ENCODE peak calls at places on chromosome 9, in six cellular contexts. J is fibroblast of lung; A is right lobe of liver; V is effector memory CD4-positive, alpha-beta T cell; X is MM.1S; B is lower lobe of right lung. U is an unnamed sample. For H3K4me1, the result is how much of the 10 kb centered on the place peaks cover.

GRCh38 chr9:83066771-83067170 is 3.8 kb upstream of the RASEF start:
- DNase-seq in J (peak), A (no peak), V (no peak), X (no peak), B (no peak), U (no peak)

GRCh38 chr9:134375011-134375390 is 48.7 kb downstream of the RXRA start:
- DNase-seq in J (peak), A (peak), V (no peak), X (no peak), B (peak), U (no peak)

GRCh38 chr9:76926324-76926731 is 20.4 kb upstream of the PRUNE2 start:
- DNase-seq in J (peak), A (no peak), V (no peak), X (no peak), B (no peak), U (peak)

GRCh38 chr9:86983260-86984255 is 36.3 kb upstream of the GAS1 start:
- DNase-seq in J (peak), A (no peak), V (no peak), X (no peak), B (no peak), U (peak)

GRCh38 chr9:132669329-132669635 is 501 bp downstream of the DDX31 start:
- DNase-seq in J (no peak), A (no peak), V (no peak), X (no peak), B (no peak), U (no peak)

GRCh38 chr9:116193636-116194035 is 40.0 kb downstream of the PAPPA start:
- DNase-seq in J (peak), A (no peak), V (no peak), X (no peak), B (no peak), U (no peak)

GRCh38 chr9:133881671-133882381 is 110.3 kb downstream of the VAV2 start:
- DNase-seq in J (peak), A (peak), V (no peak), X (no peak), B (no peak), U (no peak)

GRCh38 chr9:98215821-98216220 is 23.4 kb upstream of the CORO2A start:
- DNase-seq in J (no peak), A (no peak), V (no peak), X (no peak), B (no peak), U (no peak)

GRCh38 chr9:134730761-134731496 is 89.3 kb downstream of the COL5A1 start:
- DNase-seq in J (no peak), A (no peak), V (no peak), X (no peak), B (no peak), U (no peak)

GRCh38 chr9:4424891-4425290 is 65.4 kb upstream of the SLC1A1 start:
- DNase-seq in J (no peak), A (no peak), V (no peak), X (no peak), B (no peak), U (no peak)

GRCh38 chr9:136336881-136337280 is 9.5 kb downstream of the GPSM1 start:
- DNase-seq in J (no peak), A (no peak), V (no peak), X (no peak), B (no peak), U (no peak)

GRCh38 chr9:134968823-134969090 is 51.0 kb upstream of the FCN1 start:
- DNase-seq in J (no peak), A (no peak), V (no peak), X (no peak), B (no peak), U (no peak)

GRCh38 chr9:119771336-119771735 is 402.1 kb upstream of the BRINP1 start:
- DNase-seq in J (no peak), A (no peak), V (no peak), X (no peak), B (no peak), U (no peak)

GRCh38 chr9:97528529-97529230 is 27.2 kb downstream of the TMOD1 start:
- DNase-seq in J (no peak), A (no peak), V (no peak), X (no peak), B (peak), U (no peak)

GRCh38 chr9:27701029-27701428 is 127.7 kb upstream of the C9orf72 start:
- DNase-seq in J (no peak), A (no peak), V (no peak), X (no peak), B (no peak), U (no peak)

GRCh38 chr9:134058716-134059115 is 9.1 kb downstream of the BRD3 start:
- DNase-seq in J (peak), A (no peak), V (no peak), X (no peak), B (no peak), U (peak)

GRCh38 chr9:17783227-17783626 is 204.4 kb downstream of the SH3GL2 start:
- DNase-seq in J (no peak), A (no peak), V (no peak), X (no peak), B (no peak), U (no peak)

GRCh38 chr9:116232425-116233159 is 79.0 kb downstream of the PAPPA start:
- DNase-seq in J (peak), A (no peak), V (no peak), X (no peak), B (no peak), U (no peak)

GRCh38 chr9:135914921-135915320 is 7.6 kb upstream of the CAMSAP1 start:
- DNase-seq in J (peak), A (no peak), V (no peak), X (no peak), B (no peak), U (no peak)

GRCh38 chr9:84490206-84490605 is 149.6 kb upstream of the SLC28A3 start:
- DNase-seq in J (no peak), A (no peak), V (no peak), X (no peak), B (no peak), U (no peak)

GRCh38 chr9:71655141-71655540 is 113.2 kb downstream of the CEMIP2 start:
- DNase-seq in J (no peak), A (no peak), V (no peak), X (no peak), B (no peak), U (no peak)

GRCh38 chr9:100689635-100690034 is 111.8 kb downstream of the CAVIN4 start:
- DNase-seq in J (no peak), A (no peak), V (no peak), X (peak), B (no peak), U (no peak)

GRCh38 chr9:113531919-113532808 is 68.6 kb downstream of the RGS3 start:
- DNase-seq in J (no peak), A (no peak), V (no peak), X (no peak), B (no peak), U (no peak)

GRCh38 chr9:120563044-120563443 is 16.9 kb downstream of the CDK5RAP2 start:
- DNase-seq in J (no peak), A (peak), V (no peak), X (no peak), B (no peak), U (no peak)

GRCh38 chr9:115981011-115981410 is 172.6 kb upstream of the PAPPA start:
- DNase-seq in J (no peak), A (no peak), V (no peak), X (no peak), B (no peak), U (no peak)

GRCh38 chr9:112012026-112012902 is 115.7 kb downstream of the UGCG start:
- DNase-seq in J (peak), A (peak), V (no peak), X (peak), B (peak), U (no peak)

GRCh38 chr9:88814521-88815101 is 176.7 kb upstream of the S1PR3 start:
- DNase-seq in J (peak), A (no peak), V (no peak), X (no peak), B (no peak), U (peak)

GRCh38 chr9:120397453-120397852 is 182.5 kb downstream of the CDK5RAP2 start:
- DNase-seq in J (no peak), A (no peak), V (no peak), X (no peak), B (no peak), U (no peak)

GRCh38 chr9:70177121-70177520 is 81.7 kb upstream of the SMC5 start:
- DNase-seq in J (no peak), A (no peak), V (no peak), X (no peak), B (no peak), U (no peak)

GRCh38 chr9:27856748-27857147 is 283.5 kb upstream of the C9orf72 start:
- DNase-seq in J (no peak), A (no peak), V (no peak), X (no peak), B (no peak), U (no peak)

GRCh38 chr9:72169185-72169584 is 19.9 kb downstream of the GDA start:
- DNase-seq in J (no peak), A (no peak), V (no peak), X (peak), B (no peak), U (no peak)

GRCh38 chr9:32706004-32706749 is 70.7 kb upstream of the TAF1L start:
- DNase-seq in J (peak), A (no peak), V (no peak), X (no peak), B (no peak), U (no peak)

GRCh38 chr9:32672478-32672877 is 37.0 kb upstream of the TAF1L start:
- DNase-seq in J (peak), A (no peak), V (no peak), X (no peak), B (no peak), U (no peak)

GRCh38 chr9:135662758-135663450 is at the start of gene LCN9:
- DNase-seq in J (peak), A (no peak), V (no peak), X (no peak), B (no peak), U (no peak)

GRCh38 chr9:89422151-89422918 is 75.6 kb downstream of the SEMA4D start:
- DNase-seq in J (peak), A (no peak), V (peak), X (no peak), B (peak), U (no peak)

GRCh38 chr9:125145425-125145824 is 2.1 kb upstream of the SCAI start:
- DNase-seq in J (no peak), A (no peak), V (no peak), X (no peak), B (no peak), U (no peak)

GRCh38 chr9:8365466-8366160 is 566.0 kb upstream of the DMAC1 start:
- DNase-seq in J (peak), A (no peak), V (no peak), X (no peak), B (no peak), U (no peak)

GRCh38 chr9:129671065-129671464 is 5.6 kb downstream of the PRRX2 start:
- DNase-seq in J (no peak), A (no peak), V (no peak), X (no peak), B (no peak), U (no peak)

GRCh38 chr9:129669946-129670345 is 4.5 kb downstream of the PRRX2 start:
- DNase-seq in J (no peak), A (no peak), V (no peak), X (no peak), B (no peak), U (no peak)

GRCh38 chr9:129667378-129667777 is 1.9 kb downstream of the PRRX2 start:
- DNase-seq in J (no peak), A (no peak), V (no peak), X (no peak), B (no peak), U (no peak)

GRCh38 chr9:129667850-129668249 is 2.4 kb downstream of the PRRX2 start:
- DNase-seq in J (no peak), A (no peak), V (no peak), X (no peak), B (no peak), U (no peak)

GRCh38 chr9:129669141-129669718 is 3.8 kb downstream of the PRRX2 start:
- DNase-seq in J (peak), A (no peak), V (no peak), X (no peak), B (no peak), U (peak)
- H3K4me1 ChIP-seq in J (under half), A (under half), V (under half), X (under half), B (under half), U (under half)

GRCh38 chr9:37565661-37566618 is 10.2 kb downstream of the FBXO10 start:
- DNase-seq in J (no peak), A (no peak), V (no peak), X (no peak), B (no peak), U (no peak)
- H3K4me1 ChIP-seq in J (under half), A (under half), V (under half), X (under half), B (under half), U (under half)

GRCh38 chr9:20740929-20741582 is 57.0 kb downstream of the FOCAD start:
- DNase-seq in J (no peak), A (no peak), V (no peak), X (no peak), B (no peak), U (no peak)
- H3K4me1 ChIP-seq in J (under half), A (under half), V (under half), X (under half), B (under half), U (under half)

DNA sequence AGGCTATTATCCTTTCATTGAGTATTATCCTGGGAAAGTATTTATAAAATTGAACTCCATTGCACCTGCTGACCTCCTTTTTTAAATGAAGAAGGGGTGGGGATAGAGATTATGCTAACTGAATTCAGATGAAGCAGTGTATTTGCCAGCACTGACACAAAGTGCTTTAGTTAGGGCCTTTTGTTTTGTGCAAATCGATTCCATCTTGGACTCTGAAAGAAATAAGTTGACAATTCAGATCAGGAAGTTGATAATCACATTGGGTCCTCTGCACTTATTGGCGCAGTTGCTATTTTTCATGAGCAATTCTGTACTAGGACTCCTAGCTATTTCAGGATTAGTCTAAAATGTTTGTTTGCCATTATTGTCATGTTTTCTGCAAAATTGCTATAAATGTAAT is 101.6 kb upstream of the FSD1L start:
- DNase-seq in J (no peak), A (no peak), V (no peak), X (no peak), B (no peak), U (no peak)
- H3K4me1 ChIP-seq in J (under half), A (under half), V (under half), X (under half), B (under half), U (under half)

GRCh38 chr9:93292664-93293328 is 108.9 kb downstream of the WNK2 start:
- DNase-seq in J (no peak), A (no peak), V (no peak), X (no peak), B (no peak), U (no peak)
- H3K4me1 ChIP-seq in J (under half), A (under half), V (under half), X (under half), B (under half), U (under half)